ENCODE peak calls at places on chromosome 6, in six cellular contexts. One of them, this sample, is unnamed.

GRCh38 chr6:37369321-37370196 is 15.8 kb downstream of the RNF8 start:
- ATAC-seq in A549: no peak
- ATAC-seq in upper lobe of left lung: no peak
- ATAC-seq in K562: no peak
- ATAC-seq in HepG2: peak; percentile 77
- ATAC-seq in GM12878: no peak
- ATAC-seq in this sample: no peak

GRCh38 chr6:63714091-63714490 is 78.5 kb downstream of the PHF3 start:
- ATAC-seq in A549: no peak
- ATAC-seq in upper lobe of left lung: no peak
- ATAC-seq in K562: no peak
- ATAC-seq in HepG2: no peak
- ATAC-seq in GM12878: peak; percentile 53
- ATAC-seq in this sample: no peak

GRCh38 chr6:106257195-106257594 is 68.4 kb downstream of the ATG5 start:
- ATAC-seq in A549: no peak
- ATAC-seq in upper lobe of left lung: no peak
- ATAC-seq in K562: no peak
- ATAC-seq in HepG2: no peak
- ATAC-seq in GM12878: no peak
- ATAC-seq in this sample: no peak

GRCh38 chr6:3722211-3722621 is 29.3 kb downstream of the PXDC1 start:
- ATAC-seq in A549: no peak
- ATAC-seq in upper lobe of left lung: no peak
- ATAC-seq in K562: no peak
- ATAC-seq in HepG2: no peak
- ATAC-seq in GM12878: no peak
- ATAC-seq in this sample: no peak

GRCh38 chr6:148890605-148891004 is 143.8 kb downstream of the UST start:
- ATAC-seq in A549: no peak
- ATAC-seq in upper lobe of left lung: peak; percentile 36
- ATAC-seq in K562: no peak
- ATAC-seq in HepG2: peak; percentile 80
- ATAC-seq in GM12878: no peak
- ATAC-seq in this sample: no peak

GRCh38 chr6:112100561-112100960 is 13.2 kb downstream of the FAM229B start:
- ATAC-seq in A549: no peak
- ATAC-seq in upper lobe of left lung: no peak
- ATAC-seq in K562: no peak
- ATAC-seq in HepG2: no peak
- ATAC-seq in GM12878: no peak
- ATAC-seq in this sample: no peak

GRCh38 chr6:11500008-11500407 is 37.5 kb upstream of the TMEM170B start:
- ATAC-seq in A549: no peak
- ATAC-seq in upper lobe of left lung: no peak
- ATAC-seq in K562: no peak
- ATAC-seq in HepG2: no peak
- ATAC-seq in GM12878: no peak
- ATAC-seq in this sample: no peak

GRCh38 chr6:159315562-159315961 is 146.4 kb downstream of the FNDC1 start:
- ATAC-seq in A549: no peak
- ATAC-seq in upper lobe of left lung: no peak
- ATAC-seq in K562: peak; percentile 25
- ATAC-seq in HepG2: no peak
- ATAC-seq in GM12878: no peak
- ATAC-seq in this sample: no peak

GRCh38 chr6:15512126-15512525 is 150.7 kb downstream of the DTNBP1 start:
- ATAC-seq in A549: peak; percentile 67
- ATAC-seq in upper lobe of left lung: no peak
- ATAC-seq in K562: peak; percentile 42
- ATAC-seq in HepG2: peak; percentile 70
- ATAC-seq in GM12878: peak; percentile 13
- ATAC-seq in this sample: no peak

GRCh38 chr6:40918035-40918651 is 120.9 kb downstream of the UNC5CL start:
- ATAC-seq in A549: no peak
- ATAC-seq in upper lobe of left lung: no peak
- ATAC-seq in K562: no peak
- ATAC-seq in HepG2: no peak
- ATAC-seq in GM12878: no peak
- ATAC-seq in this sample: no peak

GRCh38 chr6:157868835-157869234 is 45.8 kb downstream of the SNX9 start:
- ATAC-seq in A549: no peak
- ATAC-seq in upper lobe of left lung: no peak
- ATAC-seq in K562: no peak
- ATAC-seq in HepG2: no peak
- ATAC-seq in GM12878: no peak
- ATAC-seq in this sample: no peak

GRCh38 chr6:108556864-108557493 is 3.7 kb upstream of the FOXO3 start:
- ATAC-seq in A549: no peak
- ATAC-seq in upper lobe of left lung: no peak
- ATAC-seq in K562: no peak
- ATAC-seq in HepG2: no peak
- ATAC-seq in GM12878: no peak
- ATAC-seq in this sample: no peak

GRCh38 chr6:108556250-108556649 is 4.5 kb upstream of the FOXO3 start:
- ATAC-seq in A549: no peak
- ATAC-seq in upper lobe of left lung: no peak
- ATAC-seq in K562: no peak
- ATAC-seq in HepG2: no peak
- ATAC-seq in GM12878: no peak
- ATAC-seq in this sample: no peak

GRCh38 chr6:108559097-108559883 is 1.4 kb upstream of the FOXO3 start:
- ATAC-seq in A549: peak; percentile 62
- ATAC-seq in upper lobe of left lung: peak; percentile 78
- ATAC-seq in K562: peak; percentile 65
- ATAC-seq in HepG2: peak; percentile 52
- ATAC-seq in GM12878: peak; percentile 56
- ATAC-seq in this sample: peak; percentile 71

GRCh38 chr6:108558372-108559096 is 2.2 kb upstream of the FOXO3 start:
- ATAC-seq in A549: peak; percentile 78
- ATAC-seq in upper lobe of left lung: peak; percentile 80
- ATAC-seq in K562: peak; percentile 74
- ATAC-seq in HepG2: peak; percentile 51
- ATAC-seq in GM12878: peak; percentile 71
- ATAC-seq in this sample: peak; percentile 76

DNA sequence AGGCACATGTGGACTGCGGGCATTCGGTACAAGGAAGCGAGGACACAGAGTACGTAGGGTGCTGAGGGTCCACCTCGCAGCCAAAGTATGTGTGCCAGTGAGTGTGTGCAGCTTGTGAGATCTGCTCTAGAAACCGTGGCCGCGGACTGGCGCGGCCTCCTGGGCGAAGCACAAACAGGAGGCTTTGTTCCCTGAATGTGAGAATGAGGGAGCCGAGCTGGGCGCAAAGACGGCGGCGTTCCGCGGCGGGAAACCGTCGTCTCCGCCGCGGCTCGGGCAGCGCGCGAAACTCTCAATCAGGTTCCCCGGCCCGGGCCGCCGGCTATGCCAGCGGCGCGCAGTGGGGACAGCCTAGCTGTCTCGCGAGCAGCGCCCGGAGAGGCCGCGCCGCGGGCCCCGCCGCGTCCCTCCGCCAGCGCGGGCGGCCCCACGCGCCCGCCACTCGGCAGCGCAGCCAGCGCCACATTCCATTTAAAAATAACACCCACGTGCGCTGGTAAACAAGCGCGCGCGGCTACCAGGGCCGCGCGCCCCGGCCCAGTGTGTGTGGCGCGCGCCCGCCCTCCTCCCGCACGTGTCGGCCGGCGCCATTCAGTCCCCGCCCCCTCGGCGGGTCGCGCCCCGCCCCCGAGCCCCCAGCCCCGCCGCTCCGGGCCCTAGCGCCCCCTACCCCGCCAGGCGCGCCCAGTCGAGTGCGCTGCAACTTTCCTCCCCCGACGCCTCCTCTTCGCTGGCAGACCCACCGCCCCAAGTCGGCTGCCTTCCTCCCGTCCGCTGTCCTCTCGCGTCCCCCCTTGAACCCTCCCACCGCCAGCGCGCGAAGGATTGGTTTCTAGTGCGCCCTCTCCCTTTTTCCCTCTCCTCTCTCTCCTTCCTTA is 3.0 kb upstream of the FOXO3 start:
- ATAC-seq in A549: no peak
- ATAC-seq in upper lobe of left lung: peak; percentile 63
- ATAC-seq in K562: peak; percentile 24
- ATAC-seq in HepG2: peak; percentile 1
- ATAC-seq in GM12878: peak; percentile 15
- ATAC-seq in this sample: peak; percentile 40
- TF ChIP-seq EP300 in A549: no peak
- TF ChIP-seq EP300 in upper lobe of left lung: no peak
- TF ChIP-seq EP300 in K562: no peak
- TF ChIP-seq EP300 in HepG2: no peak
- TF ChIP-seq EP300 in GM12878: no peak
- TF ChIP-seq EP300 in this sample: no peak

GRCh38 chr6:2037230-2037926 is 208.0 kb downstream of the GMDS start:
- ATAC-seq in A549: no peak
- ATAC-seq in upper lobe of left lung: no peak
- ATAC-seq in K562: no peak
- ATAC-seq in HepG2: no peak
- ATAC-seq in GM12878: no peak
- ATAC-seq in this sample: no peak
- TF ChIP-seq CTCF in A549: no peak
- TF ChIP-seq CTCF in upper lobe of left lung: no peak
- TF ChIP-seq CTCF in K562: no peak
- TF ChIP-seq CTCF in HepG2: no peak
- TF ChIP-seq CTCF in GM12878: no peak
- TF ChIP-seq CTCF in this sample: no peak

GRCh38 chr6:28707387-28708282 is 182.0 kb downstream of the GPX5 start:
- ATAC-seq in A549: no peak
- ATAC-seq in upper lobe of left lung: no peak
- ATAC-seq in K562: no peak
- ATAC-seq in HepG2: no peak
- ATAC-seq in GM12878: no peak
- ATAC-seq in this sample: no peak
- H3K27ac ChIP-seq in A549: no peak overlapping the region
- H3K27ac ChIP-seq in upper lobe of left lung: no peak overlapping the region
- H3K27ac ChIP-seq in K562: no peak overlapping the region
- H3K27ac ChIP-seq in HepG2: no peak overlapping the region
- H3K27ac ChIP-seq in GM12878: no peak overlapping the region
- H3K27ac ChIP-seq in this sample: no peak overlapping the region

DNA sequence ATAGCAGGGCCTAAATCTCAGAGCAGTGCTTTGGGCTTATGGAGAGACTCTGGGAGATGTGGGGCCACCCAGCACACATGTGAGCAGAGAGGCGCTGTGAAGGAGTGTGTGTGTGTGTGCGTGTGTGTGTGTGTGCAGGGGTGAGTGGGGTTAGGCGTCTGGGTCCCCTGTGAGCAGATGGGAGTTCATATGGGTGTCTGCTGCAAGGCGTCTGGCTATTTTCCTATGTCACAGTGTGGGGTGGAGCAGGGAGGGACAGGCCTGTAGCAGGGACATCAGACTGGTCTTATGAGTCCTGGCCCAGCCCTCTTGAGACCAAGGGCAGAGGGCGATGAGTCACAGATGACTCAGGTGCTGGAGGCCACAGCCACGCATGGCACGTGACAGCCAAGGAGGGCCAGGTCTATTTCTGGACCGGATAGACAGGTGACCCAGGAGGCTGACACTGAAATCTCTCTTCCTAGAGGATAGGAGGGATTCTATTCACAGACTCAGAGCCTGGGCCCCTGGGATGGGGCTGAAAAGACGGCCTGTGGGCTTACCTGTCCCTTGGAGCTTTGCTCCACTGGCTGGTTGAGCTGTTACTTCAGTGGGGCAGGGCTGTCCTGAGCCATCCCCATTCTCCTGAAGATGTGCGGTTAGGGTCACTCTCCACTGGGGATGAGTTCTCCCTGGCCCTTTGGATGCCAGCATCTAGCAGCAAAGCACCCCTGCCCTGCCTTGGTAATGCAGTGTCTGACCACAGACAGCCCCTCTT is 28.9 kb downstream of the VEGFA start:
- ATAC-seq in A549: peak; percentile 90
- ATAC-seq in upper lobe of left lung: peak; percentile 66
- ATAC-seq in K562: peak; percentile 95
- ATAC-seq in HepG2: peak; percentile 80
- ATAC-seq in GM12878: peak; percentile 92
- ATAC-seq in this sample: no peak
- TF ChIP-seq EP300 in A549: no peak
- TF ChIP-seq EP300 in upper lobe of left lung: peak; percentile 96
- TF ChIP-seq EP300 in K562: peak; percentile 80
- TF ChIP-seq EP300 in HepG2: no peak
- TF ChIP-seq EP300 in GM12878: no peak
- TF ChIP-seq EP300 in this sample: no peak

DNA sequence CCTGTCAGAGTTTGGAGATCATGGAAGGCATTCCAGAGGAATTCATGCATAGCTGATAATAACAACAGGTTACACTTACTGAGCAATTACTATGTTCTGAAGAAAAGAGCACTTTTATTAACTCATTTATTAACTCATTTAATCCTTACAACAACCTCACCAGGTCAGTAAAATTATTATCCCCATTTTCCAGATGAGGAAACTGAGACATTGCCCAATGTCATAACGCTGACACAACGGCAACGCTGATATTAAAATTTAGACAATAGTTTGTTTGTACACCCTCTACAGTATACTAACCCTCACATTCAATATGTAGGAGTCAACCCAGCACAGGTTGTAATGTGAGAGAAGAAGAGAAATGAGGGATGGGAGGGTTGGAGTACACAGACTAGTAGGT is 105.0 kb downstream of the RNGTT start:
- ATAC-seq in A549: no peak
- ATAC-seq in upper lobe of left lung: no peak
- ATAC-seq in K562: no peak
- ATAC-seq in HepG2: no peak
- ATAC-seq in GM12878: no peak
- ATAC-seq in this sample: no peak
- TF ChIP-seq CTCF in A549: no peak
- TF ChIP-seq CTCF in upper lobe of left lung: no peak
- TF ChIP-seq CTCF in K562: no peak
- TF ChIP-seq CTCF in HepG2: no peak
- TF ChIP-seq CTCF in GM12878: no peak
- TF ChIP-seq CTCF in this sample: no peak

GRCh38 chr6:12605888-12606345 is 110.7 kb upstream of the PHACTR1 start:
- ATAC-seq in A549: peak; percentile 83
- ATAC-seq in upper lobe of left lung: peak; percentile 78
- ATAC-seq in K562: peak; percentile 99
- ATAC-seq in HepG2: peak; percentile 97
- ATAC-seq in GM12878: peak; percentile 66
- ATAC-seq in this sample: peak; percentile 63
- H3K27ac ChIP-seq in A549: peak overlapping the region; percentile 69
- H3K27ac ChIP-seq in upper lobe of left lung: no peak overlapping the region
- H3K27ac ChIP-seq in K562: no peak overlapping the region
- H3K27ac ChIP-seq in HepG2: no peak overlapping the region
- H3K27ac ChIP-seq in GM12878: peak overlapping the region; percentile 41
- H3K27ac ChIP-seq in this sample: no peak overlapping the region

This sample was measured in gastroesophageal sphincter.